ENCODE peak calls at places on chromosomes 12 and 14, in nine cellular contexts. One of them, this sample, is unnamed.

GRCh38 chr12:95336387-95337067 is 118.9 kb downstream of the VEZT start:
- DNase-seq in PC-3: peak; percentile 92
- DNase-seq in uterus: peak; percentile 70
- DNase-seq in adipocyte: peak; percentile 92
- DNase-seq in mucosa of descending colon: peak; percentile 59
- DNase-seq in right atrium auricular region: peak; percentile 77
- DNase-seq in A673: peak; percentile 80
- DNase-seq in cardiac muscle cell: peak; percentile 88
- DNase-seq in fibroblast of villous mesenchyme: peak; percentile 88
- DNase-seq in this sample: peak; percentile 94

GRCh38 chr12:117216686-117217085 is 26.4 kb upstream of the FBXO21 start:
- DNase-seq in adipocyte: no peak
- DNase-seq in right atrium auricular region: no peak
- DNase-seq in fibroblast of villous mesenchyme: no peak
- DNase-seq in uterus: no peak
- DNase-seq in cardiac muscle cell: no peak
- DNase-seq in mucosa of descending colon: no peak
- DNase-seq in A673: no peak
- DNase-seq in PC-3: no peak
- DNase-seq in this sample: no peak

GRCh38 chr12:44618960-44619359 is 257.2 kb downstream of the NELL2 start:
- DNase-seq in fibroblast of villous mesenchyme: no peak
- DNase-seq in cardiac muscle cell: no peak
- DNase-seq in right atrium auricular region: no peak
- DNase-seq in uterus: no peak
- DNase-seq in mucosa of descending colon: no peak
- DNase-seq in adipocyte: no peak
- DNase-seq in A673: no peak
- DNase-seq in PC-3: no peak
- DNase-seq in this sample: no peak

GRCh38 chr14:99067141-99067920 is 204.7 kb downstream of the BCL11B start:
- DNase-seq in right atrium auricular region: no peak
- DNase-seq in uterus: no peak
- DNase-seq in PC-3: no peak
- DNase-seq in cardiac muscle cell: no peak
- DNase-seq in adipocyte: no peak
- DNase-seq in A673: no peak
- DNase-seq in mucosa of descending colon: no peak
- DNase-seq in fibroblast of villous mesenchyme: no peak
- DNase-seq in this sample: no peak

GRCh38 chr14:59282366-59282765 is 93.9 kb downstream of the DAAM1 start:
- DNase-seq in adipocyte: peak; percentile 70
- DNase-seq in right atrium auricular region: no peak
- DNase-seq in uterus: no peak
- DNase-seq in fibroblast of villous mesenchyme: peak; percentile 86
- DNase-seq in cardiac muscle cell: no peak
- DNase-seq in A673: no peak
- DNase-seq in mucosa of descending colon: no peak
- DNase-seq in PC-3: peak; percentile 95
- DNase-seq in this sample: no peak

GRCh38 chr14:89773644-89774316 is 180.8 kb downstream of the EFCAB11 start:
- DNase-seq in A673: no peak
- DNase-seq in cardiac muscle cell: peak; percentile 40
- DNase-seq in fibroblast of villous mesenchyme: peak; percentile 27
- DNase-seq in uterus: no peak
- DNase-seq in adipocyte: no peak
- DNase-seq in right atrium auricular region: no peak
- DNase-seq in mucosa of descending colon: peak; percentile 44
- DNase-seq in PC-3: peak; percentile 33
- DNase-seq in this sample: peak; percentile 75

GRCh38 chr12:95205685-95206084 is 11.6 kb downstream of the FGD6 start:
- DNase-seq in fibroblast of villous mesenchyme: peak; percentile 89
- DNase-seq in PC-3: peak; percentile 80
- DNase-seq in A673: no peak
- DNase-seq in uterus: peak; percentile 21
- DNase-seq in cardiac muscle cell: peak; percentile 32
- DNase-seq in mucosa of descending colon: no peak
- DNase-seq in right atrium auricular region: no peak
- DNase-seq in adipocyte: peak; percentile 75
- DNase-seq in this sample: peak; percentile 47

GRCh38 chr12:106527356-106527755 is 55.4 kb upstream of the RFX4 start:
- DNase-seq in right atrium auricular region: no peak
- DNase-seq in uterus: no peak
- DNase-seq in fibroblast of villous mesenchyme: peak; percentile 8
- DNase-seq in mucosa of descending colon: no peak
- DNase-seq in adipocyte: no peak
- DNase-seq in PC-3: peak; percentile 69
- DNase-seq in cardiac muscle cell: no peak
- DNase-seq in A673: no peak
- DNase-seq in this sample: no peak

GRCh38 chr12:81077686-81078441 is at the start of gene ACSS3:
- DNase-seq in A673: peak; percentile 66
- DNase-seq in adipocyte: peak; percentile 44
- DNase-seq in uterus: peak; percentile 71
- DNase-seq in mucosa of descending colon: no peak
- DNase-seq in fibroblast of villous mesenchyme: no peak
- DNase-seq in cardiac muscle cell: peak; percentile 84
- DNase-seq in PC-3: no peak
- DNase-seq in right atrium auricular region: peak; percentile 77
- DNase-seq in this sample: peak; percentile 95

GRCh38 chr12:29517265-29517664 is 19.8 kb upstream of the OVCH1 start:
- DNase-seq in A673: peak; percentile 5
- DNase-seq in adipocyte: no peak
- DNase-seq in right atrium auricular region: no peak
- DNase-seq in PC-3: peak; percentile 62
- DNase-seq in mucosa of descending colon: peak; percentile 21
- DNase-seq in uterus: no peak
- DNase-seq in fibroblast of villous mesenchyme: no peak
- DNase-seq in cardiac muscle cell: no peak
- DNase-seq in this sample: no peak

GRCh38 chr12:13197526-13198141 is 1.1 kb downstream of the EMP1 start:
- DNase-seq in fibroblast of villous mesenchyme: peak; percentile 73
- DNase-seq in uterus: peak; percentile 75
- DNase-seq in cardiac muscle cell: no peak
- DNase-seq in mucosa of descending colon: no peak
- DNase-seq in right atrium auricular region: no peak
- DNase-seq in A673: peak; percentile 43
- DNase-seq in adipocyte: peak; percentile 84
- DNase-seq in PC-3: no peak
- DNase-seq in this sample: peak; percentile 32
- H3K4me3 ChIP-seq in fibroblast of villous mesenchyme: peak overlapping the region; percentile 76
- H3K4me3 ChIP-seq in uterus: peak overlapping the region; percentile 70
- H3K4me3 ChIP-seq in cardiac muscle cell: no peak overlapping the region
- H3K4me3 ChIP-seq in mucosa of descending colon: no peak overlapping the region
- H3K4me3 ChIP-seq in right atrium auricular region: peak overlapping the region; percentile 61
- H3K4me3 ChIP-seq in A673: peak overlapping the region; percentile 44
- H3K4me3 ChIP-seq in adipocyte: peak overlapping the region; percentile 95
- H3K4me3 ChIP-seq in PC-3: peak overlapping the region; percentile 100
- H3K4me3 ChIP-seq in this sample: no peak overlapping the region

GRCh38 chr12:76508128-76508661 is 51.4 kb downstream of the OSBPL8 start:
- DNase-seq in cardiac muscle cell: no peak
- DNase-seq in A673: no peak
- DNase-seq in adipocyte: no peak
- DNase-seq in PC-3: peak; percentile 39
- DNase-seq in mucosa of descending colon: no peak
- DNase-seq in fibroblast of villous mesenchyme: no peak
- DNase-seq in uterus: no peak
- DNase-seq in right atrium auricular region: no peak
- DNase-seq in this sample: no peak
- H3K4me3 ChIP-seq in cardiac muscle cell: no peak overlapping the region
- H3K4me3 ChIP-seq in A673: no peak overlapping the region
- H3K4me3 ChIP-seq in adipocyte: no peak overlapping the region
- H3K4me3 ChIP-seq in PC-3: no peak overlapping the region
- H3K4me3 ChIP-seq in mucosa of descending colon: no peak overlapping the region
- H3K4me3 ChIP-seq in fibroblast of villous mesenchyme: no peak overlapping the region
- H3K4me3 ChIP-seq in uterus: no peak overlapping the region
- H3K4me3 ChIP-seq in right atrium auricular region: no peak overlapping the region
- H3K4me3 ChIP-seq in this sample: no peak overlapping the region

GRCh38 chr14:50363734-50364113 is 33.0 kb downstream of the CDKL1 start:
- DNase-seq in adipocyte: no peak
- DNase-seq in PC-3: no peak
- DNase-seq in uterus: no peak
- DNase-seq in right atrium auricular region: no peak
- DNase-seq in fibroblast of villous mesenchyme: peak; percentile 54
- DNase-seq in A673: peak; percentile 36
- DNase-seq in mucosa of descending colon: no peak
- DNase-seq in cardiac muscle cell: no peak
- DNase-seq in this sample: no peak
- H3K4me3 ChIP-seq in adipocyte: peak overlapping the region; percentile 70
- H3K4me3 ChIP-seq in PC-3: no peak overlapping the region
- H3K4me3 ChIP-seq in uterus: no peak overlapping the region
- H3K4me3 ChIP-seq in right atrium auricular region: no peak overlapping the region
- H3K4me3 ChIP-seq in fibroblast of villous mesenchyme: no peak overlapping the region
- H3K4me3 ChIP-seq in A673: no peak overlapping the region
- H3K4me3 ChIP-seq in mucosa of descending colon: no peak overlapping the region
- H3K4me3 ChIP-seq in cardiac muscle cell: no peak overlapping the region
- H3K4me3 ChIP-seq in this sample: no peak overlapping the region

GRCh38 chr12:123997908-123998307 is 24.9 kb downstream of the ZNF664 start:
- DNase-seq in A673: no peak
- DNase-seq in PC-3: no peak
- DNase-seq in adipocyte: no peak
- DNase-seq in fibroblast of villous mesenchyme: no peak
- DNase-seq in cardiac muscle cell: no peak
- DNase-seq in mucosa of descending colon: no peak
- DNase-seq in right atrium auricular region: no peak
- DNase-seq in uterus: no peak
- DNase-seq in this sample: no peak
- H3K4me3 ChIP-seq in A673: no peak overlapping the region
- H3K4me3 ChIP-seq in PC-3: no peak overlapping the region
- H3K4me3 ChIP-seq in adipocyte: no peak overlapping the region
- H3K4me3 ChIP-seq in fibroblast of villous mesenchyme: no peak overlapping the region
- H3K4me3 ChIP-seq in cardiac muscle cell: no peak overlapping the region
- H3K4me3 ChIP-seq in mucosa of descending colon: no peak overlapping the region
- H3K4me3 ChIP-seq in right atrium auricular region: no peak overlapping the region
- H3K4me3 ChIP-seq in uterus: no peak overlapping the region
- H3K4me3 ChIP-seq in this sample: no peak overlapping the region

GRCh38 chr12:91778938-91779400 is 366.7 kb downstream of the BTG1 start:
- DNase-seq in uterus: peak; percentile 20
- DNase-seq in right atrium auricular region: peak; percentile 65
- DNase-seq in adipocyte: peak; percentile 83
- DNase-seq in A673: peak; percentile 74
- DNase-seq in cardiac muscle cell: no peak
- DNase-seq in fibroblast of villous mesenchyme: peak; percentile 94
- DNase-seq in PC-3: peak; percentile 97
- DNase-seq in mucosa of descending colon: no peak
- DNase-seq in this sample: no peak
- H3K4me3 ChIP-seq in uterus: no peak overlapping the region
- H3K4me3 ChIP-seq in right atrium auricular region: no peak overlapping the region
- H3K4me3 ChIP-seq in adipocyte: peak overlapping the region; percentile 46
- H3K4me3 ChIP-seq in A673: no peak overlapping the region
- H3K4me3 ChIP-seq in cardiac muscle cell: no peak overlapping the region
- H3K4me3 ChIP-seq in fibroblast of villous mesenchyme: peak overlapping the region; percentile 10
- H3K4me3 ChIP-seq in PC-3: peak overlapping the region; percentile 38
- H3K4me3 ChIP-seq in mucosa of descending colon: no peak overlapping the region
- H3K4me3 ChIP-seq in this sample: no peak overlapping the region

DNA sequence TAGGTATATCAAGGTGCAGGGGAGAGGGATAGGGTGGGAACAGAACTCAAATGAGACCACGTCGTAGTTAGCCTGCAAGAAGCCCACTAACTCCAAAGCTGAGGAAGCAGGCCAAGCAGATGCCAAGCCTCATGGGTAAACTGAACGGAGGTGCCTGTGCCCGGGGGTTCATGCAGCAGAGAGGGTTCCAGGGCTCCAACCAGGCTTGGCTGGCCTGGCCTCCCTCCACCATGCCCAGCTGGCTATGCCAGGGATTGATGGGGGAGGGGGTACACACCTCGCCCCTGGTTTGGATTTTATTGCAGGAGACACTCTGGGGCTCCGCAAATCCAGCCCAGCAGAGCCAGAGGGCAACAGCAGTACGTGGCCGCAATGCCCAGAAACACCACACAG is 27.3 kb downstream of the PXN start:
- DNase-seq in uterus: no peak
- DNase-seq in right atrium auricular region: no peak
- DNase-seq in PC-3: no peak
- DNase-seq in cardiac muscle cell: no peak
- DNase-seq in mucosa of descending colon: no peak
- DNase-seq in fibroblast of villous mesenchyme: no peak
- DNase-seq in A673: no peak
- DNase-seq in adipocyte: no peak
- DNase-seq in this sample: no peak
- H3K4me3 ChIP-seq in uterus: no peak overlapping the region
- H3K4me3 ChIP-seq in right atrium auricular region: no peak overlapping the region
- H3K4me3 ChIP-seq in PC-3: no peak overlapping the region
- H3K4me3 ChIP-seq in cardiac muscle cell: no peak overlapping the region
- H3K4me3 ChIP-seq in mucosa of descending colon: no peak overlapping the region
- H3K4me3 ChIP-seq in fibroblast of villous mesenchyme: no peak overlapping the region
- H3K4me3 ChIP-seq in A673: no peak overlapping the region
- H3K4me3 ChIP-seq in adipocyte: peak overlapping the region; percentile 50
- H3K4me3 ChIP-seq in this sample: no peak overlapping the region

GRCh38 chr14:41606249-41607118 is at the start of gene LRFN5:
- DNase-seq in mucosa of descending colon: no peak
- DNase-seq in PC-3: peak; percentile 12
- DNase-seq in right atrium auricular region: no peak
- DNase-seq in adipocyte: peak; percentile 62
- DNase-seq in fibroblast of villous mesenchyme: peak; percentile 17
- DNase-seq in A673: peak; percentile 82
- DNase-seq in cardiac muscle cell: peak; percentile 69
- DNase-seq in uterus: peak; percentile 56
- DNase-seq in this sample: peak; percentile 74

GRCh38 chr14:41605550-41606248 is 977 bp upstream of the LRFN5 start:
- DNase-seq in uterus: peak; percentile 27
- DNase-seq in mucosa of descending colon: no peak
- DNase-seq in cardiac muscle cell: peak; percentile 72
- DNase-seq in fibroblast of villous mesenchyme: peak; percentile 38
- DNase-seq in A673: peak; percentile 84
- DNase-seq in right atrium auricular region: no peak
- DNase-seq in PC-3: no peak
- DNase-seq in adipocyte: peak; percentile 44
- DNase-seq in this sample: peak; percentile 94

GRCh38 chr14:41604793-41605534 is 1.7 kb upstream of the LRFN5 start:
- DNase-seq in A673: peak; percentile 92
- DNase-seq in adipocyte: peak; percentile 70
- DNase-seq in uterus: peak; percentile 63
- DNase-seq in cardiac muscle cell: peak; percentile 86
- DNase-seq in mucosa of descending colon: no peak
- DNase-seq in right atrium auricular region: no peak
- DNase-seq in fibroblast of villous mesenchyme: peak; percentile 76
- DNase-seq in PC-3: no peak
- DNase-seq in this sample: peak; percentile 93

GRCh38 chr14:41607966-41608663 is 1.4 kb downstream of the LRFN5 start:
- DNase-seq in right atrium auricular region: no peak
- DNase-seq in adipocyte: no peak
- DNase-seq in cardiac muscle cell: peak; percentile 32
- DNase-seq in uterus: no peak
- DNase-seq in PC-3: no peak
- DNase-seq in A673: peak; percentile 58
- DNase-seq in mucosa of descending colon: no peak
- DNase-seq in fibroblast of villous mesenchyme: peak; percentile 10
- DNase-seq in this sample: peak; percentile 78

DNA sequence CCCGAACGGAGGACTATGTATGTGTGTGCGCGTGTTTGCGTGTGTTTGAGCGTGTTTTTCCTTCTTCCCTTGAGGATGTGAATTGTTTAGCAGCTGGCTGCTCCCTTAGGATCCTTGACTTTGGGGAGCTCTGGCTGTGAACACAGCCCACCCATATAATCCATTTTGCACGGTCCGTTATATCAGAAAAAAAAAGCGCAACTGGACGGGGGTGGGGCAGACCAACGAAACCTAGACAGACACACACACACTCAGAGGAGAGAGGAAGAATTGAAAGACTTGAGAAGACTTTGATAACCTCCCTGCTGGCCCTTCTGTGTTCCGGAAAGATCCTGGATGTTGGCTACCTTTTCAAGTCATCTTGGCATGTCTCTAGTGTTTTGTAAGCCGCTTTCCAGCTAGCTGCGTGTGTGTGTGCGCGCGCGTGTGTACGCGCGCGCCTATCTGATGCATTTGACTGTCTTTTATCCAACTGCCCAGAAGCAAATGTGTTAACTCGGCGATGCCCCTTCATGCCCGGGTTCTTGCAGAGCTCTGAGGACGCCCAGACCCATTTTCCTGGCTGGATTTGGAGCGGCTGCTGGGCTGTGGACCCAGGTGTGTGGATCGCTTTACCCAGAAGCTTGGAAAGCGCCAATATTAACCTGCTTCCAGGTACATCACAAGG is 576 bp downstream of the LRFN5 start:
- DNase-seq in cardiac muscle cell: no peak
- DNase-seq in right atrium auricular region: no peak
- DNase-seq in PC-3: no peak
- DNase-seq in adipocyte: no peak
- DNase-seq in fibroblast of villous mesenchyme: peak; percentile 32
- DNase-seq in uterus: no peak
- DNase-seq in A673: peak; percentile 75
- DNase-seq in mucosa of descending colon: no peak
- DNase-seq in this sample: peak; percentile 41
- H3K4me3 ChIP-seq in cardiac muscle cell: peak overlapping the region; percentile 80
- H3K4me3 ChIP-seq in right atrium auricular region: peak overlapping the region; percentile 62
- H3K4me3 ChIP-seq in PC-3: peak overlapping the region; percentile 59
- H3K4me3 ChIP-seq in adipocyte: peak overlapping the region; percentile 85
- H3K4me3 ChIP-seq in fibroblast of villous mesenchyme: peak overlapping the region; percentile 64
- H3K4me3 ChIP-seq in uterus: peak overlapping the region; percentile 42
- H3K4me3 ChIP-seq in A673: peak overlapping the region; percentile 79
- H3K4me3 ChIP-seq in mucosa of descending colon: no peak overlapping the region
- H3K4me3 ChIP-seq in this sample: peak overlapping the region; percentile 77

This sample was measured in GM23338.